ENCODE peak calls at places on chromosome 18, in ten cellular contexts. I is adrenal gland; Q is AG04449; N is activated naive CD4-positive, alpha-beta T cell; F is HTR-8/SVneo; H is GM20000; G is A549; S is EL; V is midbrain; C is GM12878. B is an unnamed sample.

GRCh38 chr18:25425030-25425429 is 73.1 kb upstream of the ZNF521 start:
- DNase-seq in N (no peak), V (no peak), H (no peak), F (no peak), G (no peak), I (peak; percentile 9), Q (no peak), S (no peak), C (no peak), B (no peak)

GRCh38 chr18:48136051-48136543 is 205.6 kb upstream of the SMAD2 start:
- DNase-seq in Q (no peak), H (no peak), C (no peak), G (no peak), F (no peak), I (peak; percentile 41), N (no peak), S (no peak), V (no peak), B (no peak)

GRCh38 chr18:30987479-30988241 is 54.9 kb downstream of the DSC3 start:
- DNase-seq in Q (no peak), C (no peak), G (peak; percentile 67), V (no peak), H (no peak), S (no peak), F (no peak), I (no peak), N (no peak), B (peak; percentile 7)

GRCh38 chr18:28684746-28685145 is 507.8 kb upstream of the CDH2 start:
- DNase-seq in V (no peak), G (no peak), H (no peak), Q (no peak), N (no peak), C (no peak), F (no peak), S (peak; percentile 36), I (no peak), B (no peak)

GRCh38 chr18:25231327-25231691 is 120.7 kb downstream of the ZNF521 start:
- DNase-seq in V (no peak), N (no peak), C (no peak), I (no peak), H (no peak), G (no peak), F (no peak), S (no peak), Q (no peak), B (no peak)

GRCh38 chr18:78986018-78986481 is 6.4 kb downstream of the SALL3 start:
- DNase-seq in G (peak; percentile 21), H (no peak), F (peak; percentile 3), S (no peak), V (peak; percentile 58), N (no peak), Q (no peak), I (peak; percentile 16), C (no peak), B (no peak)

GRCh38 chr18:3305354-3305762 is 43.4 kb downstream of the MYL12B start:
- DNase-seq in Q (peak; percentile 89), F (no peak), V (no peak), S (peak; percentile 94), G (peak; percentile 25), C (no peak), I (no peak), N (no peak), H (no peak), B (peak; percentile 74)

GRCh38 chr18:48151421-48152095 is 221.1 kb upstream of the SMAD2 start:
- DNase-seq in C (no peak), F (no peak), I (no peak), N (no peak), H (no peak), G (no peak), V (no peak), S (no peak), Q (no peak), B (no peak)

GRCh38 chr18:59556265-59556664 is 141.0 kb downstream of the CCBE1 start:
- DNase-seq in N (no peak), H (no peak), I (peak; percentile 57), F (no peak), S (peak; percentile 55), Q (no peak), V (no peak), G (no peak), C (no peak), B (no peak)

GRCh38 chr18:41459657-41460056 is 495.4 kb upstream of the PIK3C3 start:
- DNase-seq in I (no peak), C (no peak), S (no peak), N (no peak), V (no peak), G (no peak), H (no peak), F (no peak), Q (no peak), B (no peak)

GRCh38 chr18:79384151-79384807 is 11.5 kb upstream of the NFATC1 start:
- DNase-seq in G (no peak), I (no peak), H (no peak), S (no peak), N (no peak), C (no peak), Q (no peak), V (no peak), F (no peak), B (no peak)

GRCh38 chr18:36275561-36275960 is 22.0 kb upstream of the FHOD3 start:
- DNase-seq in I (no peak), C (no peak), S (no peak), V (no peak), N (no peak), G (no peak), H (no peak), Q (no peak), F (no peak), B (no peak)

GRCh38 chr18:12308386-12309100 is 502 bp downstream of the TUBB6 start:
- DNase-seq in V (no peak), G (peak; percentile 75), H (peak; percentile 87), F (peak; percentile 61), N (no peak), Q (no peak), C (no peak), S (peak; percentile 88), I (peak; percentile 89), B (peak; percentile 83)

GRCh38 chr18:74436158-74436755 is 20.9 kb downstream of the DIPK1C start:
- DNase-seq in S (no peak), I (no peak), C (no peak), H (no peak), V (no peak), Q (no peak), F (no peak), N (no peak), G (no peak), B (no peak)

GRCh38 chr18:29651121-29651675 is 1391.3 kb downstream of the DSC3 start:
- DNase-seq in H (no peak), S (peak; percentile 46), G (no peak), C (no peak), Q (peak; percentile 9), V (no peak), F (no peak), N (no peak), I (no peak), B (no peak)

GRCh38 chr18:62584241-62585120 is 61.7 kb downstream of the ZCCHC2 start:
- DNase-seq in N (peak; percentile 68), Q (peak; percentile 49), V (peak; percentile 82), F (peak; percentile 74), C (peak; percentile 61), G (peak; percentile 85), I (peak; percentile 93), H (peak; percentile 84), S (peak; percentile 84), B (peak; percentile 75)

GRCh38 chr18:46350598-46351172 is 246.5 kb downstream of the HAUS1 start:
- DNase-seq in S (no peak), C (no peak), N (no peak), I (no peak), H (no peak), F (no peak), V (no peak), G (no peak), Q (no peak), B (no peak)

GRCh38 chr18:77108001-77108692 is 24.4 kb downstream of the MBP start:
- DNase-seq in F (peak; percentile 49), I (peak; percentile 61), V (peak; percentile 42), C (no peak), N (no peak), G (no peak), H (no peak), Q (peak; percentile 72), S (peak; percentile 79), B (peak; percentile 28)

GRCh38 chr18:72223733-72224132 is 320.4 kb downstream of the CBLN2 start:
- DNase-seq in F (no peak), H (no peak), N (no peak), S (no peak), I (no peak), C (no peak), Q (no peak), V (no peak), G (no peak), B (no peak)

GRCh38 chr18:70431203-70431624 is 142.4 kb downstream of the SOCS6 start:
- DNase-seq in Q (no peak), N (no peak), G (peak; percentile 98), V (no peak), F (peak; percentile 33), C (no peak), I (no peak), H (no peak), S (peak; percentile 32), B (no peak)

GRCh38 chr18:49476664-49477411 is 10.2 kb downstream of the C18orf32 start:
- DNase-seq in F (no peak), H (no peak), G (peak; percentile 68), V (no peak), S (peak; percentile 68), N (no peak), I (peak; percentile 35), Q (peak; percentile 14), C (no peak), B (no peak)

GRCh38 chr18:45567123-45567522 is 48.2 kb upstream of the SLC14A2 start:
- DNase-seq in I (peak; percentile 77), G (peak; percentile 13), Q (no peak), H (no peak), V (no peak), N (no peak), C (no peak), F (no peak), S (no peak), B (no peak)

GRCh38 chr18:13502585-13502984 is 223.8 kb downstream of the FAM210A start:
- DNase-seq in S (no peak), G (no peak), I (peak; percentile 39), C (no peak), F (no peak), V (no peak), Q (no peak), N (no peak), H (no peak), B (no peak)

GRCh38 chr18:13136689-13137040 is 81.9 kb upstream of the LDLRAD4 start:
- DNase-seq in Q (no peak), S (peak; percentile 28), N (no peak), C (no peak), I (no peak), F (no peak), G (no peak), V (no peak), H (no peak), B (peak; percentile 36)

GRCh38 chr18:75088622-75089211 is 120.2 kb downstream of the PTGR3 start:
- DNase-seq in Q (no peak), C (no peak), N (no peak), I (no peak), F (no peak), V (no peak), H (no peak), S (no peak), G (no peak), B (no peak)

GRCh38 chr18:61949946-61950345 is 57.1 kb upstream of the RNF152 start:
- DNase-seq in H (no peak), C (no peak), S (peak; percentile 76), Q (peak; percentile 60), G (no peak), F (no peak), N (no peak), I (no peak), V (no peak), B (peak; percentile 67)

GRCh38 chr18:76822510-76823165 is at the start of gene ZNF236:
- DNase-seq in H (peak; percentile 94), F (peak; percentile 35), S (peak; percentile 76), C (no peak), N (peak; percentile 63), V (peak; percentile 70), G (peak; percentile 76), Q (no peak), I (peak; percentile 79), B (peak; percentile 75)

GRCh38 chr18:3449702-3450357 is at the start of gene TGIF1:
- DNase-seq in H (peak; percentile 36), Q (no peak), G (peak; percentile 84), C (no peak), S (peak; percentile 78), V (peak; percentile 68), I (peak; percentile 82), N (peak; percentile 59), F (no peak), B (peak; percentile 88)